ENCODE peak calls at places on chromosomes 5 and 9, in eight cellular contexts. V is heart left ventricle; E is heart right ventricle; J is CD8-positive, alpha-beta T cell; F is endothelial cell; M is psoas muscle; C is RWPE2; X is progenitor cell of endocrine pancreas. D is an unnamed sample.

GRCh38 chr9:134551176-134551575 is 90.4 kb upstream of the COL5A1 start:
- DNase-seq in V (no peak), E (no peak), J (no peak), F (no peak), M (peak; percentile 45), C (no peak), X (no peak), D (no peak)

GRCh38 chr9:107243757-107244156 is 39.3 kb upstream of the RAD23B start:
- DNase-seq in V (no peak), E (no peak), J (no peak), F (no peak), M (no peak), C (peak; percentile 71), X (no peak), D (no peak)

GRCh38 chr5:125411163-125412050 is 665.0 kb upstream of the ZNF608 start:
- DNase-seq in V (peak; percentile 21), E (no peak), J (no peak), F (no peak), M (no peak), C (no peak), X (no peak), D (peak; percentile 29)

GRCh38 chr9:132788378-132788777 is 89.7 kb downstream of the AK8 start:
- DNase-seq in V (no peak), E (no peak), J (no peak), F (no peak), M (no peak), C (no peak), X (no peak), D (no peak)

GRCh38 chr9:132220069-132220468 is 58.2 kb downstream of the NTNG2 start:
- DNase-seq in V (no peak), E (no peak), J (no peak), F (no peak), M (no peak), C (no peak), X (no peak), D (no peak)

GRCh38 chr5:169812786-169813185 is 167.5 kb downstream of the INSYN2B start:
- DNase-seq in V (no peak), E (no peak), J (no peak), F (no peak), M (no peak), C (no peak), X (no peak), D (no peak)

GRCh38 chr9:91720746-91721705 is 229.0 kb downstream of the ROR2 start:
- DNase-seq in V (no peak), E (no peak), J (no peak), F (peak; percentile 28), M (no peak), C (no peak), X (no peak), D (no peak)

GRCh38 chr9:95107976-95108375 is 209.5 kb downstream of the FANCC start:
- DNase-seq in V (no peak), E (no peak), J (no peak), F (no peak), M (no peak), C (no peak), X (no peak), D (no peak)

GRCh38 chr9:110133608-110134214 is 74.2 kb downstream of the C9orf152 start:
- DNase-seq in V (no peak), E (no peak), J (no peak), F (no peak), M (no peak), C (no peak), X (no peak), D (no peak)

GRCh38 chr5:160197341-160198147 is 31.8 kb upstream of the FABP6 start:
- DNase-seq in V (peak; percentile 56), E (peak; percentile 34), J (no peak), F (peak; percentile 51), M (no peak), C (no peak), X (no peak), D (peak; percentile 46)

GRCh38 chr9:135961811-135962695 is 880 bp upstream of the UBAC1 start:
- DNase-seq in V (no peak), E (no peak), J (no peak), F (no peak), M (no peak), C (no peak), X (no peak), D (no peak)

GRCh38 chr5:118249386-118249785 is 739.0 kb downstream of the DTWD2 start:
- DNase-seq in V (no peak), E (no peak), J (no peak), F (no peak), M (no peak), C (no peak), X (no peak), D (no peak)

GRCh38 chr9:137077758-137078693 is 709 bp downstream of the UAP1L1 start:
- DNase-seq in V (no peak), E (peak; percentile 43), J (peak; percentile 71), F (no peak), M (peak; percentile 56), C (peak; percentile 65), X (no peak), D (no peak)

GRCh38 chr9:33170464-33171156 is 3.5 kb upstream of the B4GALT1 start:
- DNase-seq in V (peak; percentile 74), E (peak; percentile 64), J (peak; percentile 65), F (no peak), M (peak; percentile 89), C (no peak), X (no peak), D (no peak)

DNA sequence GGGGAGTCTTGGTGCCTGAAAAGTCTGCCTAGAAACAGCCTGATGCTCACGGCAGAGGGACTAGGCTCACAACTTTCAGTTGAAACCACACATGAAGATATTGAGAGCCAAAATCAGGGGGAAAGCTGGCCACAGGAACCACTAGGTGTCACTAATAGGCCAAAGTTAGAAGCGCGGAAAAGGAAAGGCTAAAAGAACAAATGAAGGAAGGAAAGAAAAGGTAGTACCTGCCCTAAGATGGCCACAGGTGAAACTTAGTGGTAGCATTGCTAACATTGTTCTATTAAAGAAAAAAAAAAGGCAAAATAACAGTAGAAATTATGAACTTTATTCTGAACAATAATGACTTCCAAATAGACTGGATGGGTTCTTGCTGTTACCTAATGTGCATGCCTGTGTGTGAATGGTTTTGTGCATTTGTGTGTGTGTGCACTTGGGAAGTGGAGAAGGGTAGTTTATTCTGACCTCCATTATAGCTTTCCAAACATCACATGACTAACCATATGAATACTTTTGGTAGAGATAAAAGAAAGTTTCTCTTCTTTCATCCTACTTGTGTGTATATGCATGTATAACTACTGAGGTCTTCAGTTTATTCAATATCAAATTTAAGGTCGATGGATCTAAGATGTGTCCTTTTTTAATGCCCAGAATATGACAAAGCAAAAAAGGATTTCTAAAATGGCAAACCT is 2.1 kb upstream of the RFESD start:
- DNase-seq in V (no peak), E (no peak), J (peak; percentile 56), F (peak; percentile 30), M (no peak), C (no peak), X (no peak), D (peak; percentile 36)
- TF ChIP-seq CTCF in V (peak; percentile 76), E (peak; percentile 53), J (peak; percentile 53), F (peak; percentile 48), M (peak; percentile 69), C (peak; percentile 96), X (peak; percentile 72), D (peak; percentile 79)

DNA sequence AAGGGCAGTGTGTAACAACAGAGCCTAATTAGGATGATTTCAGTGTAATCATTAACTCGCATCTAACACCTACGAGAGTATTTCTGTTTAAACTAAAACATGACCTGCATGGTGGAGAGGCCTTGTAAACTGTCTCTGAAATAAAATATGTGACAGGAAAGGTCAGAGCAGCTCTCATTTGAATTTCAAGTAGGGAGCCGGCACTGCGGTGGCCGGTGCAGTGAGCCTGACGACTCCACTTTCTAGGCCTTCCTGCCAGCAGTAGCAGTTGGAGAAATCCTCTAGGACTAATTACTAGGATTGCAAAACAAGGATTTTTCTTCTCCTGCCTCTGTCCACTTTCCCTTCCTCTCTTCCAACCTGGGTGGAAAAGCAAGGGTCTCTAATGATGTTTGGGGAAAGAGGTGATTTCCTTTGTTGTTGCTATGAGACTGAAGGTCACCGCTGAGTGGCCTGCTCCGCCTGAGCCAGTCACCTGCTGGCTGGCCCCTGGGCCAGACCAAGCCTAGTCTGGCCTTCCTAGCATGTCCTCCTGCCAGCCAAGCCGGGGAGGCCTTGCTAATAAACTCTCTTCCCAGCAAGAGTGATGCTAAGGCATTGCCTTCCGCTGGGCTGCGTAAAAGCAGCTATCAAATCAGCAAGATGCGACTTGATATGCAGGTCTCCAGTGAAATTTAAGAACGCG is 245.7 kb downstream of the PSAT1 start:
- DNase-seq in V (no peak), E (no peak), J (no peak), F (no peak), M (no peak), C (no peak), X (no peak), D (no peak)
- TF ChIP-seq CTCF in V (no peak), E (no peak), J (no peak), F (no peak), M (no peak), C (no peak), X (no peak), D (no peak)

DNA sequence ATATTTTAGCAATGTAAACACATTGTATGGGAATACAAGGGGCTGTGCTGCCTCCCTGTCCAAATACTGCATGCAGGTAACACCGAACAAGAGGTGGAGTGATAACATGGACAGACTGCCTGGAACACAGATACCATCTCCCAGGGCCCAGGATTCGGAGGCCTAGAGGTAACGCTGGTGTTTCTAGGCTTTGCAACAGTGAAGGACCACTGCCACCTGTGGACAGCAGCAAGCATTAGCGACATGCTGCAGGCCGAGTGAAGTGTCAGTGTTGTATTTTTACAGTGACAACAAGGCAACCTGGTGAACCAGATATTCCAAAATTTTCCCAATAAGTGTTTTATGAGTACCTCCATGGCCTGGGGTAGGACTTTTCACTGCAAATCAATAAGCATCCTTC is 379.2 kb downstream of the DMRT2 start:
- DNase-seq in V (no peak), E (peak; percentile 10), J (no peak), F (peak; percentile 41), M (no peak), C (no peak), X (no peak), D (no peak)
- TF ChIP-seq CTCF in V (peak; percentile 35), E (peak; percentile 40), J (no peak), F (no peak), M (peak; percentile 29), C (peak; percentile 51), X (peak; percentile 63), D (no peak)

GRCh38 chr9:30058463-30058862 is 2326.0 kb upstream of the ACO1 start:
- DNase-seq in V (no peak), E (no peak), J (no peak), F (no peak), M (no peak), C (no peak), X (no peak), D (no peak)
- TF ChIP-seq CTCF in V (no peak), E (no peak), J (no peak), F (no peak), M (no peak), C (no peak), X (no peak), D (no peak)

DNA sequence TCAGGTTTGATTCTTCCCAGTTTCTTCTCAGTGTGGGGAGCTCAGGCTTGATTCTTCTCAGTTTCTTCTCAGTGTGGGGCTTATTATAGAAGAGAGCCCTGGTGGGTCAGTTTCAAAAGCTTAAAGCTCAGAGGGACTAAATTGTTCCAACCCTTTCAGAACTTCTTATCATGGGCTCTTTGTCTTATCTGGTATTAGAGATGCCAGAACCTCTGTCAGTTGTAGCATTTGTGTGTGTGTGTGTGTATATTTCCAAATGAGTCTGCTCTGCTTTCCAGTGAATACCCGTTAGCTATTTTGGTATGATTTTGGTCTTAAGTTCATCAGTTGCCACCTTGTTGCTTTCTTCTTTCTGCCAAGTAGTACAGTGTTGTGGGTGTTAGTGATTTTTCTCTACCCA is 21.8 kb downstream of the TMEM38B start:
- DNase-seq in V (no peak), E (no peak), J (no peak), F (no peak), M (no peak), C (no peak), X (no peak), D (no peak)
- TF ChIP-seq CTCF in V (no peak), E (no peak), J (no peak), F (no peak), M (no peak), C (no peak), X (no peak), D (no peak)

D was measured in ovary.